ENCODE peak calls at places on chromosomes 5 and 9, in five cellular contexts. Q is HepG2, B is breast epithelium, X is transverse colon, D is IMR-90. O is an unnamed sample. For H3K4me1, the result is how much of the 10 kb centered on the place peaks cover.

GRCh38 chr5:15683332-15683731 is 183.4 kb downstream of the FBXL7 start:
- DNase-seq in X (peak), D (peak), B (no peak), Q (peak), O (no peak)

GRCh38 chr9:124308606-124309310 is 51.0 kb downstream of the NEK6 start:
- DNase-seq in D (no peak), X (no peak), Q (no peak), B (no peak), O (no peak)

GRCh38 chr9:70420267-70421019 is 6.0 kb upstream of the KLF9 start:
- DNase-seq in B (peak), D (peak), X (peak), Q (peak), O (peak)

GRCh38 chr9:19782005-19782404 is 6.8 kb downstream of the SLC24A2 start:
- DNase-seq in D (no peak), Q (no peak), X (no peak), B (no peak), O (no peak)

GRCh38 chr5:146805099-146805498 is 73.5 kb downstream of the PPP2R2B start:
- DNase-seq in D (no peak), B (no peak), Q (no peak), X (no peak), O (no peak)

GRCh38 chr5:58325950-58326500 is 133.9 kb downstream of the PLK2 start:
- DNase-seq in X (no peak), Q (no peak), D (no peak), B (no peak), O (no peak)

GRCh38 chr5:177133119-177133844 is at the start of gene NSD1:
- DNase-seq in Q (no peak), B (peak), X (peak), D (peak), O (no peak)

GRCh38 chr5:95935553-95936100 is 26.0 kb downstream of the ELL2 start:
- DNase-seq in X (no peak), Q (no peak), B (no peak), D (peak), O (no peak)

GRCh38 chr5:4781312-4781711 is 358.8 kb upstream of the ADAMTS16 start:
- DNase-seq in Q (no peak), B (no peak), D (no peak), X (no peak), O (no peak)

GRCh38 chr5:16936150-16937022 is at the start of gene MYO10:
- DNase-seq in B (peak), D (peak), Q (no peak), X (peak), O (peak)

GRCh38 chr9:133584167-133584558 is 25.0 kb downstream of the FAM163B start:
- DNase-seq in D (no peak), X (no peak), B (no peak), Q (no peak), O (no peak)
- TF ChIP-seq POLR2A in D (no peak), X (no peak), B (no peak), Q (no peak), O (no peak)

DNA sequence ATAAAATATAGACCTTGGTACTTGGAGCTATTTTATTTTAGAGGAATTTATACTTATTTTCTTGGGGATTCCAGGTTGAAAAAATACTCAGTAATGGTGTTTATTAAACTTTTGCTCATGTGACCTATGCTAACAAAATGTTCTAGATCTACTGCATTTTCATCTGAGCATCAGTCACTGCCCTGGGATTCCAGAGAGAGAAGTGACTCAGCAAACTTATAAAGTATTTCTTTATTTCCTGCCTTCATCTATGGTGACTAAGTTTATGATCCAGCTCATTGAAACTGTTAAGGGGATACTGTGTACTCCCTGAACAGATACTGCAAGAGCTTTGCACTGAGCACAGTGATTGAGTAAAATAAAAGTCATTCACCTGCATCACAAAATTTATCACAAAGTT is 298.5 kb upstream of the CDH18 start:
- DNase-seq in Q (no peak), D (peak), X (no peak), B (no peak), O (no peak)
- H3K27ac ChIP-seq in Q (no peak), D (no peak), X (no peak), B (no peak), O (no peak)

GRCh38 chr9:133701981-133702797 is 36.0 kb downstream of the SARDH start:
- DNase-seq in D (peak), B (no peak), X (peak), Q (no peak), O (no peak)

GRCh38 chr9:133701321-133701980 is 36.7 kb downstream of the SARDH start:
- DNase-seq in B (peak), Q (no peak), D (no peak), X (no peak), O (no peak)

GRCh38 chr9:133702798-133703570 is 35.2 kb downstream of the SARDH start:
- DNase-seq in D (no peak), Q (no peak), B (no peak), X (no peak), O (no peak)

GRCh38 chr9:133699546-133699945 is 38.6 kb downstream of the SARDH start:
- DNase-seq in D (no peak), X (no peak), B (no peak), Q (no peak), O (no peak)

GRCh38 chr9:133700861-133701320 is 37.3 kb downstream of the SARDH start:
- DNase-seq in B (no peak), X (no peak), D (no peak), Q (no peak), O (no peak)
- H3K4me1 ChIP-seq in B (under half), X (under half), D (under half), Q (under half), O (under half)

GRCh38 chr5:65061250-65061973 is 292.7 kb downstream of the CWC27 start:
- DNase-seq in X (no peak), B (peak), Q (no peak), D (no peak), O (no peak)
- TF ChIP-seq POLR2A in X (no peak), B (no peak), Q (no peak), D (no peak), O (no peak)

DNA sequence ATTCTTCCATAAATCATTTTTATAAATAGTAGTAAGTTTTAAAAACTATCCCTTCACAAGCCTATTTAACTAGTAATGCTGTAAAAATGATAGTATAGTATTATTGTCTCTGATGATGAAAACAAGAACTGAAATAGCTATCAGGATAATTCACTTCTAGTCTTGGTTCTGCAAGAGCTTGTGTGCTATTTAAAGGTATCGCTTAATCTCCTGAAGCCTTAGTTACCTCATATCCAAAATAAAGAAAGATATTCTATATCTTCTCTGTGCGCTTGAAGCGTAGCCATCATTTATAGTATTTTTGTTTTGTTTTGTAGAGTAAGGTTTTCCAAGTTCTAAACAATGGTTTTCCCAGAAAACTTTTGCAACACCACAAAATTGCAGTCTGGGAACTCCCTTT is 180.1 kb downstream of the TMC1 start:
- DNase-seq in Q (no peak), B (no peak), X (no peak), D (no peak), O (no peak)
- H3K27ac ChIP-seq in Q (no peak), B (no peak), X (no peak), D (no peak), O (no peak)

DNA sequence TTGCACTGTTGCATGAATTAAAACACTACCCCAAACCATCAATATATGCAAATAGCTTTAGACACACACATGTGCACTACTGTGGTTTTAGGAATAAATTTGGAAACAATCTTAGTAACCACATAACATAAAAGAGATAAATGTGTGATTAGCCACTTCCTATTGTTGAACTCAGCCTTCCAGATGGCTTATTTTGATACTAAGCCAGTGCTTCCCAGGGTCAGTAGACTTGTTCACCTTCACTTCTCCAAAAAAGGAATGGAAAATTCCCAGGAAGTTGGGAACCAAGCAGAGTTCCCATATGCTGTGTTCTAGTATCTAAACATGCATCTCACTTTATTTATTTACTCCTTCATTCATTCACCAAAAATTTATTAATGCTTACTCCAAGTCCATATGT is 47.8 kb downstream of the SVEP1 start:
- DNase-seq in X (no peak), Q (no peak), B (no peak), D (peak), O (no peak)
- H3K4me1 ChIP-seq in X (under half), Q (under half), B (under half), D (under half), O (under half)

DNA sequence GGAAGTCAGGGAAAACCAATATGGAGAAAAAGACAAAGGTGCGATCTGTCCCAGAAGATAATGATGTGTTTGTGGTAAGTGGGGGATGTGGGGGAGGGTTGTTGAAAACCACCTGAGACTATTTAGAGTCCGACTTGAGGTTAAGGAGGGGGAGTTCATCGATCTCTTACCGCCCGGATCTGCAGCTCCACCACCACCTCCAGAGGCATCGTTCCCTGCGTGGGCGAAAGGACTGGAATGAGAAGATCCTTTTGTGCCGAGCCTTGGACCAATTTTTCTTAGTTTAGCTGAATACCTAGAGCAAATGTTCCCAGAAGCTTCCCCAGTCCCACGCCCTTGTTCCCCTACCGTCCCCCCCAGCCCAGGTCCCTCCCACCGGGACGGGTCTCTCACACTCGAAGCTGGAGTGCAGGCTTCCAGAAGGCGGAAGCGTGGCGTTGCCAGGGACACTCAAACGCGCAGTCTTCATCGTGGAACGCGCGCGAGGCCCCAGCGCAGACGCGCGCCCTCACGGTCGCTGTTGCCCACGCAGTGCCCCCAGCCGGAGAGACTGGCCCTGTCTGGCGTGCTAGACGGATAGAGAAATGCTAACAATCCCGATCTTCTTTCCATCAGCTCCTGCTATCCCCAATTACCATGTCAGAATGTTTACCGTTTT is at the start of gene SPATA6L:
- DNase-seq in D (peak), X (peak), Q (peak), B (peak), O (no peak)
- TF ChIP-seq POLR2A in D (no peak), X (peak), Q (peak), B (peak), O (no peak)

DNA sequence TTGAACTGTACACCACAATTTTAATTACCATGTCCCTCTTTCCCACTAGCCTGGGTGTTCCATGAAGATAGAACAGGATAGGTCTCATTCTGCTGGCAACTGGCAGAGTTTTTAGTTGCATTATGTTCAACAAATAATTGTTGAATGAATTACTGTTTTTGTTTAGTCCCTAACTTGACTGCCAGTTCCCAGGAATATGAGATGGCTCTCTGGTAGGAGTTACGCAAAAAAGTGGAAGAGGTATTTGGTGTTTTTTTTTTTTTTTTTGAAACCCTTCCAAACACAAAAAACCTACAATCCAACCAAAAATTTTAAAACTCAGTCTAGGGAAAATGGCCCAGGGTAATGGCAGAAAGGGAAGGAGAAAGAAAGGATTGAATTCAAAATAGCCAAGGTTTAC is 153.6 kb downstream of the GNAQ start:
- DNase-seq in B (no peak), Q (no peak), D (no peak), X (no peak), O (no peak)
- H3K27ac ChIP-seq in B (no peak), Q (no peak), D (no peak), X (no peak), O (no peak)

DNA sequence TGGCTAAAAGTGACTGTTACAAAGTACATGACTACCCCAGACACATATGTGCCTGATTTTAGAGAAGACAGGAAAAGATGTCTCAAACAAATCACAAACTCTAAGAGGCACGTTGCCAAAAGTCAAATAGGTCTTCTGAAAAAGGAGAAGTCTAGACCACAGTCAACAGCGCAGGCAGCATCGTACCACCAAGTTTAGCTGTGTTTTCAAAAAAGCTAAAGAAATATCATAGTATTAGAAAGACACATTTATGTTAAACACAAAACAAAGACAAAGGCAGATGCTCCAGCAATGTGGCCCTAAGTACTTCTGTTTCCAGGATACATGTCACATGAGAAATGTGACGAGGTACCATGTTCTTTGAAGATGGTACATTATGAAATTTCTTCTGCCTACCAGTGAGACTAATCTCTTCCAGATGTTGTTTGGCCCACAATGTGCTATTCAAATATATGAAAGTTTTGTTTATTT is 43.5 kb downstream of the LPAR1 start:
- DNase-seq in B (no peak), D (peak), X (no peak), Q (no peak), O (no peak)
- H3K4me1 ChIP-seq in B (under half), D (under half), X (under half), Q (under half), O (half or more)

O was measured in vagina.